ENCODE peak calls at places on chromosomes 11 and 22, in eight cellular contexts. W is cardiac fibroblast; O is ELR; Y is posterior vena cava; C is stimulated activated CD4-positive, alpha-beta T cell treated with anti-CD3 and anti-CD28 coated beads, Interleukin-1b, Interleukin-23, amount 100 ng/mL, for 1 hour; H is CD4-positive, CD25-positive, alpha-beta regulatory T cell; N is LHCN-M2; G is iris pigment epithelial cell. S is an unnamed sample.

GRCh38 chr11:844693-845644 is 2.3 kb downstream of the TSPAN4 start:
- DNase-seq in W (peak), O (peak), Y (peak), C (no peak), H (no peak), N (peak), G (peak), S (no peak)

GRCh38 chr22:27780161-27780575 is 21.4 kb downstream of the MN1 start:
- DNase-seq in W (peak), O (no peak), Y (no peak), C (no peak), H (no peak), N (peak), G (no peak), S (no peak)

GRCh38 chr11:32809313-32809712 is 14.9 kb upstream of the CCDC73 start:
- DNase-seq in W (peak), O (peak), Y (peak), C (no peak), H (no peak), N (peak), G (peak), S (peak)

GRCh38 chr11:61695917-61696316 is 15.7 kb downstream of the DAGLA start:
- DNase-seq in W (peak), O (peak), Y (peak), C (peak), H (peak), N (peak), G (peak), S (no peak)

GRCh38 chr11:75867778-75868374 is 52.9 kb downstream of the UVRAG start:
- DNase-seq in W (peak), O (peak), Y (no peak), C (peak), H (peak), N (peak), G (peak), S (peak)

GRCh38 chr11:14422052-14422813 is 63.2 kb upstream of the RRAS2 start:
- DNase-seq in W (peak), O (peak), Y (peak), C (no peak), H (no peak), N (peak), G (peak), S (no peak)

GRCh38 chr11:66628061-66628603 is 10.4 kb upstream of the RBM4 start:
- DNase-seq in W (no peak), O (no peak), Y (peak), C (no peak), H (no peak), N (no peak), G (no peak), S (no peak)

GRCh38 chr11:70711095-70711910 is 313.0 kb downstream of the CTTN start:
- DNase-seq in W (no peak), O (no peak), Y (peak), C (no peak), H (no peak), N (no peak), G (no peak), S (no peak)

GRCh38 chr11:111878766-111879636 is at the start of the genes CFAP68 and FDXACB1:
- DNase-seq in W (peak), O (peak), Y (peak), C (peak), H (peak), N (peak), G (peak), S (peak)

GRCh38 chr22:39435616-39436015 is 21.2 kb upstream of the MGAT3 start:
- DNase-seq in W (no peak), O (no peak), Y (no peak), C (no peak), H (no peak), N (no peak), G (no peak), S (no peak)

GRCh38 chr22:35299217-35299716 is 427 bp upstream of the TOM1 start:
- DNase-seq in W (no peak), O (peak), Y (no peak), C (no peak), H (no peak), N (peak), G (peak), S (no peak)

S was measured in KG1.